ENCODE peak calls at places on chromosomes 11 and 22, in four cellular contexts. C is AG10803, Z is fibroblast of pulmonary artery, X is endodermal cell. O is an unnamed sample.

GRCh38 chr22:20567371-20567847 is 60.0 kb downstream of the MED15 start:
- DNase-seq in Z (no peak), C (peak), X (no peak), O (peak)

GRCh38 chr11:130124096-130124495 is 35.5 kb upstream of the ST14 start:
- DNase-seq in C (peak), Z (peak), X (no peak), O (peak)

GRCh38 chr11:121253951-121254350 is 38.6 kb upstream of the SC5D start:
- DNase-seq in X (peak), C (no peak), Z (no peak), O (peak)

GRCh38 chr22:20155330-20156041 is 4.6 kb upstream of the CCDC188 start:
- DNase-seq in C (peak), X (no peak), Z (peak), O (peak)

GRCh38 chr11:121295246-121296007 is 2.9 kb downstream of the SC5D start:
- DNase-seq in X (no peak), C (no peak), Z (no peak), O (peak)

GRCh38 chr22:28703436-28703835 is 23.8 kb upstream of the TTC28 start:
- DNase-seq in Z (peak), C (peak), X (no peak), O (peak)

GRCh38 chr11:112715091-112715490 is 246.1 kb upstream of the NCAM1 start:
- DNase-seq in X (no peak), C (peak), Z (no peak), O (no peak)

GRCh38 chr11:87432006-87432405 is 394.3 kb downstream of the TMEM135 start:
- DNase-seq in C (peak), Z (no peak), X (no peak), O (peak)

GRCh38 chr11:2399488-2400068 is 972 bp upstream of the TSSC4 start:
- DNase-seq in C (no peak), X (no peak), Z (peak), O (peak)

GRCh38 chr11:64916040-64916847 is 765 bp downstream of the ATG2A start:
- DNase-seq in X (peak), C (peak), Z (peak), O (peak)

GRCh38 chr11:130979386-130979972 is 63.2 kb upstream of the SNX19 start:
- DNase-seq in C (peak), X (no peak), Z (peak), O (peak)

GRCh38 chr11:122634507-122634906 is 21.0 kb upstream of the UBASH3B start:
- DNase-seq in X (peak), C (peak), Z (no peak), O (peak)

GRCh38 chr11:34318111-34319037 is 39.4 kb downstream of the ABTB2 start:
- DNase-seq in X (no peak), C (peak), Z (peak), O (peak)

GRCh38 chr11:115765803-115766239 is 261.6 kb upstream of the CADM1 start:
- DNase-seq in X (no peak), Z (no peak), C (peak), O (no peak)

GRCh38 chr11:1220941-1221721 is 1.7 kb upstream of the MUC5B start:
- DNase-seq in X (peak), Z (no peak), C (no peak), O (no peak)

GRCh38 chr11:128917144-128917684 is 25.5 kb downstream of the TP53AIP1 start:
- DNase-seq in Z (no peak), X (no peak), C (no peak), O (no peak)

GRCh38 chr22:36222887-36223450 is 16.4 kb downstream of the APOL2 start:
- DNase-seq in C (no peak), Z (no peak), X (no peak), O (no peak)

GRCh38 chr22:36220457-36220921 is 18.8 kb downstream of the APOL2 start:
- DNase-seq in Z (peak), X (peak), C (peak), O (peak)

GRCh38 chr22:36223504-36223903 is 15.8 kb downstream of the APOL2 start:
- DNase-seq in X (no peak), C (no peak), Z (no peak), O (no peak)

GRCh38 chr22:36224245-36224644 is 15.1 kb downstream of the APOL2 start:
- DNase-seq in Z (no peak), C (no peak), X (no peak), O (no peak)

DNA sequence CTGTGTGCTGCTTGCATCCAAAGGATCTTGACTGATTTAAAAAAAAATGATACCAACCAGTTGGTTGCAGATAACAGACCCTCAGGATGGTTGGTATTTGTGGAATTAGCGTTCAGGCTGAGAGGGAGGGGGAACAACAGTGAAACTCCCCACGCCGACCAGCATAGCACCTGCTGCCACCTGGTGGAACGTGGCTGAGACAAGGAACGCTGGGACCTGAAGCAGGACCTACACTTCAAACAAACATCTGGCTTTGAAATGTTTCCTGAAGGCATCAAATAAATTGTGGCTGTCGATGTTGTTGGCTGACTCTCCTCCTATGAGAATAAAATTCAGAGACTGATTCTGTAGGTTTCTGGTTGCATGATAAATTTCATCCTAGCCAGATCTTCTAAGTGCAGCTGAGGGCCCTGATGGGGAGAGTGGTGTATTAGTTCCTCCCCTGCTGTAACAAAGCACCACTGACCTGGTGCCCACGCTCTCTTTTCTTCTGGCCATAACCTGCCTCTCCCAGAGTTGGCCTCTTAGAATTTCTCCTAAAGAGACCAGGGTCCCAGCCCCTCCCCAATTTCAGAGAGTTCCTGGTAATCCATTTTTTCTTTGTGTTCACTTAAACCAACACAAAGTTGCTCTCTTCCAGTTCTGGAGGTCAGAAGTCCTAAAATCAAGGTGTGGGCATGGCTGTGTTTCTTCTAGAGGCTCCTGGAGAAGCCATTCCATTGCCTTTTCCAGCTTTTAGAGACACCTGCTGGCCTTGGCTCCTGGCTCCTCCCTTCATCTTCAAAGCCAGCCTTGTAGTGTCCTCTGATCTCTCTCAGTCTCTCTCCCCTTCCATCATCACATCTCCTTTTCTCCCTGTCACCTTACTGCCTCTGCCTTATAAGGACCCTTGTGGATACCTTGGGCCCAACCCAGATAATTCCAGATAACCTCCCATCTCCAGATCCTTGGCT is 17.3 kb downstream of the APOL2 start:
- DNase-seq in X (peak), C (no peak), Z (peak), O (peak)
- TF ChIP-seq CTCF in X (peak), C (peak), Z (peak), O (peak)

DNA sequence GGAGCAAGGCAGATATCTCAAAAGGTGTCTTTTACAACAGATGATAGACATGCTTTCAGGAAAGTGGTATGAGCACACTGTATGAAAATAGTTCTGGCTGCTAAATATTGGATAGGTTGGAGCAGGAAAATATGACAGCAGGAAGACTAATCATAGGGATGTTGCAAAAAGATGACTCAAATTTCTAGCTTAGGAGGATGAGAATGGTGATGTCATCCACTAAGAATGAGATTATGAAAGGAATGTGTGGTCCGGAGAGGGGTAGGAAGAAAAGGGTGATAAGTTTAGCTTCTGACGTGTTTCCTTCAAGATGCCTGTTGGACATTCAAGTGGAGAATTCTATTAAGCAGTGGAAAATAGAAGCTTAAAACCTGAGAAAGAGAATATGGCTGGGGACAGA is 46.4 kb downstream of the RCN1 start:
- DNase-seq in C (peak), X (no peak), Z (peak), O (peak)
- H3K4me3 ChIP-seq in C (no peak), X (no peak), Z (no peak), O (no peak)

GRCh38 chr11:43922974-43923326 is 19.5 kb upstream of the C11orf96 start:
- DNase-seq in X (no peak), C (no peak), Z (no peak), O (no peak)

GRCh38 chr11:43925063-43925931 is 17.1 kb upstream of the C11orf96 start:
- DNase-seq in X (peak), C (no peak), Z (no peak), O (no peak)

GRCh38 chr11:43925932-43926505 is 16.4 kb upstream of the C11orf96 start:
- DNase-seq in Z (no peak), C (no peak), X (no peak), O (no peak)

GRCh38 chr11:43923327-43924111 is 18.9 kb upstream of the C11orf96 start:
- DNase-seq in X (peak), Z (peak), C (no peak), O (peak)

DNA sequence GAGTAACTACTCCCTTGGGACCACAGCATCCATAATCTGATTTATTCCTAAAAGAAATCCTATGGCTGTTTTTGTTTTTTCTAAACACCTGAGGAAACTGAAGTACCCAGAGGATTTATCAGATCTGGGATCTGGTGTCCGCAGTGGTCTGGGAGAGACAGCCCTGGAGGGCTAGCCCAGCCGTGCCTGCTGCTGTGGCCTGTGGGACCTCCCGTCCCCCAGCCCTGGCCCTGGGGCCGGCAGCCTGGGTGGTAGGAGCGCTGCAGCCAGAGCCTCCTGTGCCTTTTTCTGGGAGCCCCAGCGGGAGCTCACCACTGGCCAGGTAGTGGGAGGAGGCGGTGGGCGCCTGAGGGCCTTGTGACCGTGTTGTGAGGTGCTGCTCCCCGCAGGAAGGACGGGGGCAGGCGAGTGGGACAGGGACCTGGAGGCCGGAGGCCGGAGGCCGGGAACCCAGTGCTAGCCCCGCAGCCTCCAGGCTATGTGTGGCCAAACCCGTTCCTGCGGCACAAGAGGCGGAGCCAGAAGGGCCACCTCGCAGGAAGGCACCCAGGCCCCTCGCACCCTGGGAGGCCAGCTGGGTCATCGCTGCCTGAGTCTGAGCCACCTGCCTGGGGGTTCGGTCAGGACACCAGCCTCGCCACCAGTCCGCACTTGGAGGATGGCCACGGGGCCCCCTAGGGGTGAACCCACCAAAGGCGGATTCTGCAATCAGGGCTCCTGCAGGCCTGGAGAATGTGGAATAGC is 18.2 kb upstream of the C11orf96 start:
- DNase-seq in X (peak), Z (no peak), C (no peak), O (no peak)
- TF ChIP-seq CTCF in X (peak), Z (no peak), C (no peak), O (no peak)

DNA sequence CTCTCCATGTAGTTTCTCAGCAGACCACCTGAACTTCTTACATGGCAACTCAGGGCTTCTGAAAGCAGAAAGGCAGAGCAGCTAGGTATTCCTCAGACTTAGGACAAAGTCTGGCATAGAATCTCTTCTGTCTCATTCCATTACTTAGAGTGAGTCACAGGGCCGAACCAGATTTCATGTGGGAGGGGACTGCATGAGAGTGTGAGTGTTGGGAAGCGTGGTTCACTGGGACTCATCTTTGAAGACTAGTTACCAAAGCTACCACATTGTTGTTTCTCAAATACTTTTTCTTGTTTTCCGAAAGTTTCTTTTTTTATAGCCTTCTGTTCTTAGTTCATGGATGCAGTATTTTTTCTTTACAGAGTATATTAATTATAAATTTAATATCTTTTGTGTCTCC is 36.1 kb upstream of the SCN3B start:
- DNase-seq in C (peak), X (no peak), Z (peak), O (peak)
- H3K4me3 ChIP-seq in C (no peak), X (no peak), Z (no peak), O (no peak)

GRCh38 chr22:49046546-49047305 is 780.9 kb downstream of the BRD1 start:
- DNase-seq in C (no peak), X (peak), Z (no peak), O (no peak)
- TF ChIP-seq CTCF in C (no peak), X (peak), Z (no peak), O (no peak)

DNA sequence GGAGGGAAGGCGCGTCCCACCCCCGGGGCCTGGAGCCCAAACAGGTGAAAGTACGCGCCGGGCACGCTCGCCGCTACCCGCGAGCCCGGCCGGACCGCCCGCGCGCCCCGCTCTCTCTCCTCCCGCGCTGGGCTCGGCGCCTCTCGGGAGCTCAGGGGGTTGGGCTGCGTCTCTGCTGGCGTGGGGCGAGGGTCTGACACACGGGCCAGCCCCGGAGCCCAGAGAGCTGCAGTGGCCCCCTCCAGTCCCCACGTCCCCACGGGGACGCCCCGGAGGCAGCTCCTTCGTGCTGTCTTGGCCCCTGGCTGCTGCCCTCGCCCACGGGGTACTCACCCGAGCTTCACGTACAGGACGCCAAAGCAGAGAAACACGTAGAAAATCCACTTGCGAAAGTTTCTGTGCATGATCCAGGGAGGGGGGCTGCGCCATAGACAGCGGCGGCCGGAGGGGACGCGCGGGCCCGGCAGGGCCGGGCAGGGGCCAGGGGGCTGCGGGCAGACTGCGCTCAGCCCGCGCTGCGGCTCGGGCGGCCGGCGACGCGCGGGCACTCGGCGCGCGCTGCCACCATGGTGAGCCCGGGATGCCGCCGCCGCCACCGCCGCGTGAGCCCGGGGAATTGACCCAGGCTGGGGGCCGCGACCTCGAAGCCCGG is 485 bp downstream of the WNT7B start:
- DNase-seq in Z (no peak), X (no peak), C (no peak), O (no peak)
- H3K4me3 ChIP-seq in Z (no peak), X (no peak), C (peak), O (no peak)

GRCh38 chr11:17890333-17890732 is 122.5 kb downstream of the SERGEF start:
- DNase-seq in Z (peak), C (no peak), X (no peak), O (no peak)
- TF ChIP-seq CTCF in Z (peak), C (peak), X (peak), O (no peak)

GRCh38 chr22:40101417-40102101 is 76.2 kb upstream of the TNRC6B start:
- DNase-seq in X (no peak), C (no peak), Z (no peak), O (no peak)
- H3K4me3 ChIP-seq in X (no peak), C (no peak), Z (no peak), O (no peak)

O was measured in fibroblast of mammary gland.